ENCODE peak calls at places on chromosomes 6 and 20, in ten cellular contexts. One of them, this sample, is unnamed.

GRCh38 chr6:42819803-42820508 is 38.1 kb downstream of the BICRAL start:
- DNase-seq in NCI-H1694: no peak
- DNase-seq in HCEC 1CT: no peak
- DNase-seq in neural progenitor cell: peak; percentile 15
- DNase-seq in fibroblast of lung: no peak
- DNase-seq in HEK293T: peak; percentile 48
- DNase-seq in skeletal muscle cell: no peak
- DNase-seq in lung microvascular endothelial cell: no peak
- DNase-seq in NCI-H2029: peak; percentile 54
- DNase-seq in activated CD4-positive, alpha-beta T cell treated with anti-CD3 and anti-CD28 coated beads for 4 hours: no peak
- DNase-seq in this sample: no peak

GRCh38 chr6:38501931-38502330 is 137.8 kb downstream of the BTBD9 start:
- DNase-seq in NCI-H1694: peak; percentile 66
- DNase-seq in HCEC 1CT: no peak
- DNase-seq in neural progenitor cell: no peak
- DNase-seq in fibroblast of lung: no peak
- DNase-seq in HEK293T: no peak
- DNase-seq in skeletal muscle cell: no peak
- DNase-seq in lung microvascular endothelial cell: no peak
- DNase-seq in NCI-H2029: no peak
- DNase-seq in activated CD4-positive, alpha-beta T cell treated with anti-CD3 and anti-CD28 coated beads for 4 hours: no peak
- DNase-seq in this sample: no peak

GRCh38 chr20:59747671-59748515 is 143.6 kb downstream of the PHACTR3 start:
- DNase-seq in NCI-H1694: no peak
- DNase-seq in HCEC 1CT: no peak
- DNase-seq in neural progenitor cell: no peak
- DNase-seq in fibroblast of lung: no peak
- DNase-seq in HEK293T: no peak
- DNase-seq in skeletal muscle cell: no peak
- DNase-seq in lung microvascular endothelial cell: no peak
- DNase-seq in NCI-H2029: no peak
- DNase-seq in activated CD4-positive, alpha-beta T cell treated with anti-CD3 and anti-CD28 coated beads for 4 hours: no peak
- DNase-seq in this sample: no peak

GRCh38 chr20:46720776-46721425 is 11.5 kb downstream of the SLC2A10 start:
- DNase-seq in NCI-H1694: no peak
- DNase-seq in HCEC 1CT: no peak
- DNase-seq in neural progenitor cell: no peak
- DNase-seq in fibroblast of lung: no peak
- DNase-seq in HEK293T: no peak
- DNase-seq in skeletal muscle cell: no peak
- DNase-seq in lung microvascular endothelial cell: no peak
- DNase-seq in NCI-H2029: no peak
- DNase-seq in activated CD4-positive, alpha-beta T cell treated with anti-CD3 and anti-CD28 coated beads for 4 hours: no peak
- DNase-seq in this sample: no peak

GRCh38 chr6:128518531-128519131 is 1.8 kb downstream of the PTPRK start:
- DNase-seq in NCI-H1694: peak; percentile 14
- DNase-seq in HCEC 1CT: no peak
- DNase-seq in neural progenitor cell: no peak
- DNase-seq in fibroblast of lung: no peak
- DNase-seq in HEK293T: no peak
- DNase-seq in skeletal muscle cell: no peak
- DNase-seq in lung microvascular endothelial cell: peak; percentile 7
- DNase-seq in NCI-H2029: no peak
- DNase-seq in activated CD4-positive, alpha-beta T cell treated with anti-CD3 and anti-CD28 coated beads for 4 hours: no peak
- DNase-seq in this sample: peak; percentile 31

GRCh38 chr6:36371231-36371630 is 16.2 kb downstream of the ETV7 start:
- DNase-seq in NCI-H1694: no peak
- DNase-seq in HCEC 1CT: no peak
- DNase-seq in neural progenitor cell: no peak
- DNase-seq in fibroblast of lung: no peak
- DNase-seq in HEK293T: no peak
- DNase-seq in skeletal muscle cell: no peak
- DNase-seq in lung microvascular endothelial cell: no peak
- DNase-seq in NCI-H2029: no peak
- DNase-seq in activated CD4-positive, alpha-beta T cell treated with anti-CD3 and anti-CD28 coated beads for 4 hours: no peak
- DNase-seq in this sample: no peak

GRCh38 chr6:43836507-43836906 is 66.5 kb downstream of the VEGFA start:
- DNase-seq in NCI-H1694: no peak
- DNase-seq in HCEC 1CT: peak; percentile 32
- DNase-seq in neural progenitor cell: no peak
- DNase-seq in fibroblast of lung: peak; percentile 22
- DNase-seq in HEK293T: no peak
- DNase-seq in skeletal muscle cell: no peak
- DNase-seq in lung microvascular endothelial cell: no peak
- DNase-seq in NCI-H2029: no peak
- DNase-seq in activated CD4-positive, alpha-beta T cell treated with anti-CD3 and anti-CD28 coated beads for 4 hours: no peak
- DNase-seq in this sample: no peak

GRCh38 chr6:41167173-41167963 is 4.5 kb upstream of the TREM2 start:
- DNase-seq in NCI-H1694: no peak
- DNase-seq in HCEC 1CT: no peak
- DNase-seq in neural progenitor cell: peak; percentile 66
- DNase-seq in fibroblast of lung: peak; percentile 17
- DNase-seq in HEK293T: no peak
- DNase-seq in skeletal muscle cell: no peak
- DNase-seq in lung microvascular endothelial cell: peak; percentile 45
- DNase-seq in NCI-H2029: no peak
- DNase-seq in activated CD4-positive, alpha-beta T cell treated with anti-CD3 and anti-CD28 coated beads for 4 hours: no peak
- DNase-seq in this sample: peak; percentile 44

GRCh38 chr20:53253668-53254067 is 281.5 kb downstream of the TSHZ2 start:
- DNase-seq in NCI-H1694: no peak
- DNase-seq in HCEC 1CT: no peak
- DNase-seq in neural progenitor cell: no peak
- DNase-seq in fibroblast of lung: no peak
- DNase-seq in HEK293T: no peak
- DNase-seq in skeletal muscle cell: no peak
- DNase-seq in lung microvascular endothelial cell: no peak
- DNase-seq in NCI-H2029: no peak
- DNase-seq in activated CD4-positive, alpha-beta T cell treated with anti-CD3 and anti-CD28 coated beads for 4 hours: no peak
- DNase-seq in this sample: no peak

GRCh38 chr6:169266261-169266660 is 12.6 kb upstream of the THBS2 start:
- DNase-seq in NCI-H1694: no peak
- DNase-seq in HCEC 1CT: no peak
- DNase-seq in neural progenitor cell: no peak
- DNase-seq in fibroblast of lung: no peak
- DNase-seq in HEK293T: no peak
- DNase-seq in skeletal muscle cell: no peak
- DNase-seq in lung microvascular endothelial cell: no peak
- DNase-seq in NCI-H2029: no peak
- DNase-seq in activated CD4-positive, alpha-beta T cell treated with anti-CD3 and anti-CD28 coated beads for 4 hours: no peak
- DNase-seq in this sample: no peak

GRCh38 chr20:38073307-38074010 is 39.9 kb downstream of the RPRD1B start:
- DNase-seq in NCI-H1694: peak; percentile 52
- DNase-seq in HCEC 1CT: peak; percentile 95
- DNase-seq in neural progenitor cell: peak; percentile 64
- DNase-seq in fibroblast of lung: peak; percentile 98
- DNase-seq in HEK293T: peak; percentile 60
- DNase-seq in skeletal muscle cell: peak; percentile 88
- DNase-seq in lung microvascular endothelial cell: peak; percentile 91
- DNase-seq in NCI-H2029: peak; percentile 86
- DNase-seq in activated CD4-positive, alpha-beta T cell treated with anti-CD3 and anti-CD28 coated beads for 4 hours: peak; percentile 23
- DNase-seq in this sample: peak; percentile 94

GRCh38 chr20:48467622-48468021 is 360.2 kb downstream of the PREX1 start:
- DNase-seq in NCI-H1694: no peak
- DNase-seq in HCEC 1CT: no peak
- DNase-seq in neural progenitor cell: peak; percentile 47
- DNase-seq in fibroblast of lung: no peak
- DNase-seq in HEK293T: no peak
- DNase-seq in skeletal muscle cell: no peak
- DNase-seq in lung microvascular endothelial cell: no peak
- DNase-seq in NCI-H2029: no peak
- DNase-seq in activated CD4-positive, alpha-beta T cell treated with anti-CD3 and anti-CD28 coated beads for 4 hours: no peak
- DNase-seq in this sample: no peak

GRCh38 chr6:46789434-46790358 is 3.5 kb upstream of the MEP1A start:
- DNase-seq in NCI-H1694: no peak
- DNase-seq in HCEC 1CT: no peak
- DNase-seq in neural progenitor cell: no peak
- DNase-seq in fibroblast of lung: no peak
- DNase-seq in HEK293T: no peak
- DNase-seq in skeletal muscle cell: no peak
- DNase-seq in lung microvascular endothelial cell: no peak
- DNase-seq in NCI-H2029: no peak
- DNase-seq in activated CD4-positive, alpha-beta T cell treated with anti-CD3 and anti-CD28 coated beads for 4 hours: no peak
- DNase-seq in this sample: no peak

GRCh38 chr20:44888226-44889103 is 3.0 kb downstream of the YWHAB start:
- DNase-seq in NCI-H1694: no peak
- DNase-seq in HCEC 1CT: peak; percentile 32
- DNase-seq in neural progenitor cell: no peak
- DNase-seq in fibroblast of lung: no peak
- DNase-seq in HEK293T: no peak
- DNase-seq in skeletal muscle cell: no peak
- DNase-seq in lung microvascular endothelial cell: peak; percentile 35
- DNase-seq in NCI-H2029: no peak
- DNase-seq in activated CD4-positive, alpha-beta T cell treated with anti-CD3 and anti-CD28 coated beads for 4 hours: no peak
- DNase-seq in this sample: no peak

GRCh38 chr6:29834564-29835436 is 7.2 kb downstream of the HLA-G start:
- DNase-seq in NCI-H1694: no peak
- DNase-seq in HCEC 1CT: no peak
- DNase-seq in neural progenitor cell: peak; percentile 60
- DNase-seq in fibroblast of lung: no peak
- DNase-seq in HEK293T: peak; percentile 44
- DNase-seq in skeletal muscle cell: no peak
- DNase-seq in lung microvascular endothelial cell: peak; percentile 17
- DNase-seq in NCI-H2029: no peak
- DNase-seq in activated CD4-positive, alpha-beta T cell treated with anti-CD3 and anti-CD28 coated beads for 4 hours: peak; percentile 60
- DNase-seq in this sample: peak; percentile 42

GRCh38 chr6:135438907-135439535 is 58.5 kb downstream of the AHI1 start:
- DNase-seq in NCI-H1694: peak; percentile 21
- DNase-seq in HCEC 1CT: peak; percentile 57
- DNase-seq in neural progenitor cell: peak; percentile 12
- DNase-seq in fibroblast of lung: peak; percentile 12
- DNase-seq in HEK293T: peak; percentile 20
- DNase-seq in skeletal muscle cell: no peak
- DNase-seq in lung microvascular endothelial cell: peak; percentile 24
- DNase-seq in NCI-H2029: no peak
- DNase-seq in activated CD4-positive, alpha-beta T cell treated with anti-CD3 and anti-CD28 coated beads for 4 hours: no peak
- DNase-seq in this sample: peak; percentile 28

GRCh38 chr6:44416103-44416502 is 28.6 kb downstream of the CDC5L start:
- DNase-seq in NCI-H1694: no peak
- DNase-seq in HCEC 1CT: peak; percentile 69
- DNase-seq in neural progenitor cell: no peak
- DNase-seq in fibroblast of lung: peak; percentile 42
- DNase-seq in HEK293T: no peak
- DNase-seq in skeletal muscle cell: no peak
- DNase-seq in lung microvascular endothelial cell: peak; percentile 78
- DNase-seq in NCI-H2029: no peak
- DNase-seq in activated CD4-positive, alpha-beta T cell treated with anti-CD3 and anti-CD28 coated beads for 4 hours: no peak
- DNase-seq in this sample: peak; percentile 26